ENCODE peak calls at places on chromosomes 4 and X, in five cellular contexts. N is ureter, C is neuronal stem cell, K is occipital lobe, O is ACHN. Z is an unnamed sample.

GRCh38 chr4:78069309-78069708 is 12.2 kb downstream of the FRAS1 start:
- DNase-seq in C (no peak), O (no peak), K (no peak), N (no peak), Z (no peak)

GRCh38 chr4:180926277-180926676 is 1316.9 kb upstream of the TENM3 start:
- DNase-seq in K (no peak), C (no peak), O (no peak), N (no peak), Z (no peak)

GRCh38 chr4:139875456-139875855 is 209.8 kb downstream of the MGST2 start:
- DNase-seq in O (no peak), C (peak; percentile 64), N (no peak), K (no peak), Z (no peak)

GRCh38 chrX:107537815-107538214 is 88.4 kb downstream of the FRMPD3 start:
- DNase-seq in C (peak; percentile 9), N (peak; percentile 45), K (no peak), O (peak; percentile 44), Z (no peak)

GRCh38 chr4:186761281-186761897 is 37.7 kb upstream of the FAT1 start:
- DNase-seq in N (no peak), C (no peak), O (no peak), K (peak; percentile 1), Z (no peak)

GRCh38 chr4:144985536-144985935 is 112.5 kb downstream of the ANAPC10 start:
- DNase-seq in O (no peak), C (no peak), N (no peak), K (no peak), Z (no peak)

GRCh38 chrX:40866878-40867277 is 131.5 kb upstream of the MED14 start:
- DNase-seq in O (no peak), C (no peak), N (peak; percentile 46), K (no peak), Z (peak; percentile 11)

GRCh38 chrX:107826286-107827136 is 845 bp downstream of the MID2 start:
- DNase-seq in O (peak; percentile 19), K (peak; percentile 9), N (no peak), C (peak; percentile 36), Z (peak; percentile 10)

GRCh38 chr4:28973591-28974350 is 1746.4 kb upstream of the PCDH7 start:
- DNase-seq in C (no peak), K (no peak), N (no peak), O (no peak), Z (no peak)

GRCh38 chr4:180618396-180618795 is 1624.8 kb upstream of the TENM3 start:
- DNase-seq in O (no peak), C (no peak), N (no peak), K (no peak), Z (no peak)

GRCh38 chrX:120251471-120252011 is 929 bp downstream of the ZBTB33 start:
- DNase-seq in N (peak; percentile 51), C (no peak), K (no peak), O (peak; percentile 9), Z (no peak)

GRCh38 chrX:39843318-39843717 is 254.4 kb downstream of the BCOR start:
- DNase-seq in O (no peak), N (no peak), K (no peak), C (no peak), Z (no peak)